ENCODE peak calls at places on chromosomes 6 and 20, in ten cellular contexts. M, A, R, P, H, J, B, Z, E and L are unnamed samples.

GRCh38 chr6:135600086-135600702 is 102.7 kb upstream of the AHI1 start:
- DNase-seq in A (peak), Z (no peak), R (no peak), H (no peak), M (no peak), E (no peak), P (no peak), B (no peak), J (no peak), L (no peak)

GRCh38 chr6:89487864-89488263 is 54.9 kb downstream of the ANKRD6 start:
- DNase-seq in A (no peak), E (no peak), R (no peak), B (no peak), J (no peak), Z (no peak), P (no peak), H (no peak), M (no peak), L (no peak)

GRCh38 chr6:123009101-123009500 is 13.1 kb downstream of the CLVS2 start:
- DNase-seq in P (no peak), Z (no peak), R (no peak), A (no peak), B (no peak), E (no peak), M (no peak), J (no peak), H (no peak), L (no peak)

GRCh38 chr6:42522021-42522420 is 41.8 kb upstream of the UBR2 start:
- DNase-seq in H (no peak), A (no peak), P (peak), B (no peak), J (no peak), Z (no peak), R (no peak), M (no peak), E (no peak), L (no peak)

GRCh38 chr6:15443119-15443518 is 197.2 kb downstream of the JARID2 start:
- DNase-seq in H (no peak), M (no peak), E (no peak), J (no peak), Z (no peak), B (peak), P (peak), A (no peak), R (no peak), L (peak)

GRCh38 chr6:17871836-17872235 is 115.6 kb downstream of the KIF13A start:
- DNase-seq in A (no peak), J (no peak), E (no peak), P (no peak), M (no peak), Z (no peak), H (no peak), B (no peak), R (no peak), L (no peak)

GRCh38 chr6:158709809-158710208 is 60.0 kb downstream of the SYTL3 start:
- DNase-seq in B (no peak), E (no peak), P (no peak), H (no peak), Z (no peak), M (no peak), J (no peak), A (no peak), R (no peak), L (no peak)

GRCh38 chr6:137692806-137693205 is 174.3 kb upstream of the TNFAIP3 start:
- DNase-seq in J (no peak), R (no peak), A (no peak), P (no peak), B (no peak), M (no peak), H (no peak), Z (no peak), E (no peak), L (no peak)

GRCh38 chr20:4666001-4666470 is 55.7 kb upstream of the PRND start:
- DNase-seq in J (peak), H (no peak), B (peak), E (no peak), Z (no peak), A (no peak), R (peak), P (peak), M (no peak), L (no peak)

GRCh38 chr6:75065524-75065923 is 140.3 kb downstream of the COL12A1 start:
- DNase-seq in E (no peak), H (no peak), R (no peak), Z (peak), J (no peak), B (peak), A (no peak), M (no peak), P (peak), L (peak)

GRCh38 chr6:40906759-40907158 is 132.3 kb downstream of the UNC5CL start:
- DNase-seq in P (no peak), E (no peak), B (no peak), M (no peak), Z (no peak), R (no peak), H (no peak), J (no peak), A (no peak), L (no peak)

GRCh38 chr6:92667843-92668242 is 751.5 kb downstream of the EPHA7 start:
- DNase-seq in M (no peak), J (no peak), E (no peak), H (no peak), R (no peak), B (peak), P (peak), Z (no peak), A (no peak), L (no peak)

GRCh38 chr20:33262658-33263065 is 20.4 kb upstream of the BPIFB1 start:
- DNase-seq in M (peak), A (no peak), P (peak), Z (peak), R (no peak), J (no peak), E (no peak), B (peak), H (no peak), L (no peak)

GRCh38 chr6:159169557-159170332 is 545 bp downstream of the FNDC1 start:
- DNase-seq in B (peak), H (no peak), J (no peak), M (no peak), R (no peak), Z (peak), E (no peak), A (no peak), P (peak), L (no peak)

GRCh38 chr6:24720131-24720603 is 1.2 kb upstream of the C6orf62 start:
- DNase-seq in A (peak), H (peak), E (peak), R (peak), Z (peak), M (peak), B (peak), P (peak), J (peak), L (no peak)

GRCh38 chr6:33343953-33344611 is 26.5 kb upstream of the ZBTB22 start:
- DNase-seq in J (peak), E (no peak), P (no peak), A (no peak), H (no peak), B (no peak), Z (no peak), R (no peak), M (no peak), L (no peak)

GRCh38 chr6:3808759-3809514 is 40.2 kb upstream of the FAM50B start:
- DNase-seq in J (no peak), H (no peak), P (peak), E (peak), M (peak), R (peak), B (peak), A (no peak), Z (no peak), L (peak)

GRCh38 chr6:139756381-139756780 is 381.9 kb upstream of the CITED2 start:
- DNase-seq in R (no peak), Z (no peak), B (no peak), J (no peak), P (no peak), M (no peak), E (no peak), A (no peak), H (no peak), L (no peak)

GRCh38 chr6:12472601-12473038 is 182.5 kb downstream of the EDN1 start:
- DNase-seq in R (no peak), E (peak), H (peak), B (peak), M (no peak), P (peak), A (no peak), J (no peak), Z (no peak), L (no peak)

GRCh38 chr6:16806363-16806762 is 45.1 kb upstream of the ATXN1 start:
- DNase-seq in P (no peak), B (no peak), A (no peak), Z (no peak), J (no peak), E (no peak), M (no peak), H (no peak), R (no peak), L (no peak)

GRCh38 chr20:61753196-61753942 is 312.3 kb downstream of the TAF4 start:
- DNase-seq in R (no peak), Z (no peak), P (peak), M (no peak), J (no peak), B (peak), H (no peak), A (no peak), E (no peak), L (peak)

GRCh38 chr6:150004783-150005717 is 20.3 kb downstream of the RAET1L start:
- DNase-seq in A (peak), M (peak), Z (peak), J (peak), P (peak), R (peak), B (peak), E (peak), H (peak), L (peak)
- TF ChIP-seq CTCF in A (no peak), M (no peak), Z (no peak), J (no peak), P (peak), R (no peak), B (no peak), E (no peak), H (no peak), L (peak)

DNA sequence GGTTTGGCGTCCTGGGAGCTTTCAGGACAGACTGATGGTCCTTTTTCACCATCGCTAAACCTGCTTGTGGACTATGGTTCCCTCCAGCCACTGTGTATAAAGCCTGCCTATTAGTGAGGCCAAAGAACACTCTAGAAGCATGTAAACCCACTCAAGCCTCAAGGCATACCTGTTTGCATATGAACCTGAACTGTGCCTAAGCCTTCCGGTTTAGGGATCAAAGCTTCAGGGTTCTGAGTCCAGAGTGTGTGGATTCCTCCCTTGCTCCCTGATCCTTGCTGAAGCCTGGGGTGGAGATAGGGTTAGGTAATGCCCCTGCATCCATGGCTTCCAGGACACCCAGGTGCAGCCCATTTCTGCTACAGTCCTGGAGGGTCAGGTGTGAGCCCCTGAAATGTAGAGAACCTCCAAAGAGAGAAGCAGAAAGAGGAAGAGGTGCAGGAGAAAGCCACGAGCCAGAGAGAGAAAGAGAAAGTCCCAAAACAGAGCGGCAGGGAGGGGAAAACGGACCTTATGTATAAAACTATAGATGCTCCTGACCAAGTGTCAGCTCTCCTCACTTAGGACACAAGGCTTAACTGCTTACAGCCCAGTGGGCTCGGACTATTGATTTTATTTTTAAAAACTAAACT is 93.3 kb downstream of the SCML4 start:
- DNase-seq in E (no peak), M (no peak), B (no peak), A (no peak), J (no peak), R (no peak), Z (no peak), P (no peak), H (no peak), L (no peak)
- H3K4me3 ChIP-seq in E (no peak), M (peak), B (no peak), A (no peak), J (peak), R (no peak), Z (no peak), P (no peak), H (no peak), L (no peak)

DNA sequence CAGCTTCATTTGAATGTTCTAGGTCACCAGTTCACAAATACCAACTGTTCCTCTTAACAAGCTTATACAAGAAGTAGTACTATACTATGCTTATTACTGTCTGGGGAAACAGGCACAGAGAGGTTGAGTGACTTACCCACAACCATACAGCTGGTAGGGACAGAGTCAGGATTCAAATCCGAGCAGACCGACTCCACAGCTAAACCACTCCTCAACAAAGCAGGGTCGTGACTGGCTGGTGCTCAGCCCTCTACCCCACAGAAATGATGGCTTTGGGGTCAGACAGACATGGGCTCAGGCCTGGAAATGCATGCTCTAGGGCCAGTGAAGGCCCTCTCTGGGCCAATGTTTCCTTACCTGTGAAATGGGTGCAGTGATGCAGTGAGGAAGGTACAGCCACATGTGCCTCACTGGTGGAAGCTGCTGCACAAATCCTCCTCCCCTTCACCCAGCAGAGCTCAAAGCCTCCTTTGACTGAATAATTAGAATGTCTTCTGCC is 63.6 kb downstream of the MRPL14 start:
- DNase-seq in B (no peak), P (no peak), A (no peak), M (no peak), Z (no peak), E (no peak), J (no peak), R (no peak), H (no peak), L (no peak)
- TF ChIP-seq CTCF in B (no peak), P (no peak), A (no peak), M (no peak), Z (no peak), E (no peak), J (no peak), R (no peak), H (no peak), L (no peak)

GRCh38 chr6:56247654-56248122 is 308 bp upstream of the COL21A1 start:
- DNase-seq in R (no peak), M (no peak), E (no peak), A (no peak), J (no peak), B (no peak), P (no peak), Z (no peak), H (no peak), L (no peak)
- H3K4me3 ChIP-seq in R (no peak), M (peak), E (peak), A (peak), J (no peak), B (peak), P (peak), Z (peak), H (peak), L (peak)

GRCh38 chr6:142258757-142259156 is 43.0 kb upstream of the ADGRG6 start:
- DNase-seq in H (no peak), P (no peak), B (no peak), Z (no peak), R (no peak), A (no peak), J (no peak), M (no peak), E (no peak), L (no peak)
- TF ChIP-seq CTCF in H (no peak), P (no peak), B (no peak), Z (no peak), R (no peak), A (no peak), J (no peak), M (no peak), E (no peak), L (no peak)